ENCODE peak calls at places on chromosomes 6 and 20, in four cellular contexts. L, I, X and M are unnamed samples.

GRCh38 chr6:144264270-144265060 is 20.7 kb upstream of the UTRN start:
- DNase-seq in L (no peak), I (peak), X (no peak), M (peak)

GRCh38 chr6:138692978-138693909 is 80.3 kb upstream of the CCDC28A start:
- DNase-seq in L (peak), I (peak), X (peak), M (peak)

GRCh38 chr6:117206951-117207687 is 58.2 kb upstream of the VGLL2 start:
- DNase-seq in L (no peak), I (no peak), X (no peak), M (peak)

GRCh38 chr6:139981810-139982550 is 607.5 kb upstream of the CITED2 start:
- DNase-seq in L (no peak), I (no peak), X (peak), M (peak)

GRCh38 chr20:62735331-62735821 is 26.7 kb downstream of the NTSR1 start:
- DNase-seq in L (peak), I (no peak), X (no peak), M (peak)

GRCh38 chr6:16243055-16243454 is 4.7 kb downstream of the GMPR start:
- DNase-seq in L (no peak), I (peak), X (peak), M (peak)

GRCh38 chr6:77415706-77416105 is 47.6 kb downstream of the HTR1B start:
- DNase-seq in L (no peak), I (no peak), X (no peak), M (no peak)

GRCh38 chr6:55869731-55870130 is 5.7 kb downstream of the BMP5 start:
- DNase-seq in L (no peak), I (no peak), X (no peak), M (peak)

GRCh38 chr6:133895573-133896343 is 6.8 kb downstream of the TCF21 start:
- DNase-seq in L (no peak), I (no peak), X (no peak), M (no peak)

GRCh38 chr6:150142657-150143501 is at the start of gene PPP1R14C:
- DNase-seq in L (peak), I (peak), X (no peak), M (peak)

GRCh38 chr6:154528286-154528915 is 17.9 kb upstream of the CNKSR3 start:
- DNase-seq in L (no peak), I (no peak), X (no peak), M (no peak)

GRCh38 chr20:32510601-32511357 is 74.4 kb downstream of the NOL4L start:
- DNase-seq in L (no peak), I (no peak), X (no peak), M (peak)

GRCh38 chr20:62977613-62978558 is 25.4 kb downstream of the SLC17A9 start:
- DNase-seq in L (no peak), I (no peak), X (peak), M (no peak)

GRCh38 chr6:170523256-170524187 is 29.6 kb downstream of the PSMB1 start:
- DNase-seq in L (no peak), I (no peak), X (no peak), M (peak)

GRCh38 chr6:43009124-43009523 is 4.6 kb downstream of the MEA1 start:
- DNase-seq in L (no peak), I (peak), X (no peak), M (peak)

GRCh38 chr6:23441813-23442212 is 684.2 kb upstream of the NRSN1 start:
- DNase-seq in L (no peak), I (no peak), X (no peak), M (no peak)

GRCh38 chr6:37303091-37303620 is 45.2 kb upstream of the TMEM217 start:
- DNase-seq in L (no peak), I (no peak), X (no peak), M (no peak)

GRCh38 chr6:84979541-84979940 is 215.1 kb upstream of the TBX18 start:
- DNase-seq in L (no peak), I (no peak), X (no peak), M (no peak)

GRCh38 chr6:155861821-155862220 is 406.2 kb upstream of the NOX3 start:
- DNase-seq in L (no peak), I (no peak), X (no peak), M (no peak)

GRCh38 chr20:25273046-25273445 is 25.2 kb downstream of the PYGB start:
- DNase-seq in L (peak), I (no peak), X (no peak), M (no peak)

GRCh38 chr6:1535295-1535694 is 74.4 kb upstream of the FOXC1 start:
- DNase-seq in L (no peak), I (peak), X (no peak), M (no peak)

GRCh38 chr6:45421700-45422540 is 44.2 kb upstream of the SUPT3H start:
- DNase-seq in L (peak), I (peak), X (peak), M (peak)

GRCh38 chr6:68776382-68776781 is 141.3 kb downstream of the ADGRB3 start:
- DNase-seq in L (no peak), I (no peak), X (no peak), M (no peak)

GRCh38 chr6:24313477-24314141 is 44.2 kb downstream of the DCDC2 start:
- DNase-seq in L (no peak), I (no peak), X (no peak), M (peak)

GRCh38 chr6:43105538-43106218 is 29.6 kb downstream of the PTK7 start:
- DNase-seq in L (no peak), I (no peak), X (no peak), M (no peak)

GRCh38 chr6:6811151-6812002 is 222.9 kb downstream of the LY86 start:
- DNase-seq in L (no peak), I (peak), X (peak), M (peak)

GRCh38 chr6:138162104-138162946 is 586 bp downstream of the ARFGEF3 start:
- DNase-seq in L (peak), I (peak), X (peak), M (peak)

GRCh38 chr20:56429496-56429895 is 17.4 kb downstream of the CASS4 start:
- DNase-seq in L (no peak), I (peak), X (no peak), M (peak)

GRCh38 chr6:118163609-118164008 is 256.5 kb downstream of the SLC35F1 start:
- DNase-seq in L (no peak), I (no peak), X (no peak), M (no peak)

GRCh38 chr6:6927437-6928361 is 180.1 kb upstream of the RREB1 start:
- DNase-seq in L (no peak), I (no peak), X (no peak), M (peak)

GRCh38 chr6:28323813-28324424 is 12.0 kb downstream of the ZSCAN31 start:
- DNase-seq in L (no peak), I (no peak), X (no peak), M (no peak)

GRCh38 chr20:6185268-6185667 is 62.4 kb upstream of the FERMT1 start:
- DNase-seq in L (no peak), I (no peak), X (no peak), M (no peak)

GRCh38 chr20:33250666-33251065 is 14.9 kb downstream of the BPIFA1 start:
- DNase-seq in L (no peak), I (no peak), X (no peak), M (no peak)

GRCh38 chr6:18276610-18277009 is 12.3 kb upstream of the DEK start:
- DNase-seq in L (no peak), I (no peak), X (no peak), M (no peak)

GRCh38 chr6:25945175-25945574 is 14.7 kb upstream of the SLC17A2 start:
- DNase-seq in L (no peak), I (no peak), X (no peak), M (no peak)

GRCh38 chr6:4805553-4806307 is 29.5 kb downstream of the CDYL start:
- DNase-seq in L (no peak), I (peak), X (peak), M (peak)

GRCh38 chr6:48016027-48016755 is 94.8 kb downstream of the PTCHD4 start:
- DNase-seq in L (no peak), I (no peak), X (no peak), M (no peak)

GRCh38 chr6:42086046-42086664 is 35.8 kb downstream of the TAF8 start:
- DNase-seq in L (no peak), I (no peak), X (no peak), M (no peak)

GRCh38 chr6:72316675-72317380 is 305.0 kb upstream of the KCNQ5 start:
- DNase-seq in L (no peak), I (no peak), X (no peak), M (no peak)